ENCODE peak calls at places on chromosomes 3 and 15, in nine cellular contexts. R is tibial nerve; Z is CD8-positive, alpha-beta T cell; C is tibial artery; B is H1; M is mesenchymal stem cell; A is Panc1; V is mammary epithelial cell; S is mucosa of descending colon. D is an unnamed sample.

GRCh38 chr15:81391657-81392056 is 17.6 kb upstream of the TMC3 start:
- DNase-seq in S (no peak), C (no peak), Z (no peak), R (no peak), M (no peak), V (no peak), A (no peak), B (no peak), D (no peak)

GRCh38 chr15:62889734-62890505 is 152.6 kb upstream of the TPM1 start:
- DNase-seq in S (no peak), R (no peak), Z (no peak), M (no peak), A (no peak), C (peak; percentile 76), B (no peak), V (no peak), D (no peak)

GRCh38 chr15:66580643-66581042 is 14.8 kb upstream of the LCTL start:
- DNase-seq in B (no peak), Z (no peak), A (no peak), R (peak; percentile 17), S (no peak), C (peak; percentile 79), V (no peak), M (peak; percentile 36), D (no peak)

GRCh38 chr3:14771593-14772497 is 46.9 kb upstream of the FGD5 start:
- DNase-seq in A (no peak), B (no peak), V (no peak), Z (no peak), R (no peak), S (no peak), C (no peak), M (no peak), D (no peak)

GRCh38 chr15:83278191-83278590 is 6.3 kb downstream of the BNC1 start:
- DNase-seq in R (no peak), A (no peak), V (peak; percentile 81), M (peak; percentile 59), C (no peak), Z (no peak), S (no peak), B (no peak), D (no peak)

GRCh38 chr15:45378913-45379262 is 544 bp upstream of the GATM start:
- DNase-seq in Z (no peak), C (peak; percentile 37), A (no peak), M (no peak), B (no peak), R (no peak), V (no peak), S (no peak), D (no peak)

GRCh38 chr3:181510500-181510899 is 201.2 kb upstream of the SOX2 start:
- DNase-seq in R (no peak), C (no peak), M (no peak), A (no peak), S (no peak), Z (no peak), B (no peak), V (no peak), D (no peak)

GRCh38 chr3:135926664-135927063 is 38.9 kb upstream of the PPP2R3A start:
- DNase-seq in M (no peak), Z (no peak), C (no peak), S (no peak), B (no peak), V (no peak), A (no peak), R (no peak), D (no peak)

GRCh38 chr3:44960387-44961026 is 15.5 kb downstream of the ZDHHC3 start:
- DNase-seq in R (no peak), B (no peak), V (peak; percentile 54), A (no peak), Z (no peak), C (no peak), M (no peak), S (no peak), D (no peak)

GRCh38 chr3:107957506-107957905 is 133.3 kb downstream of the CD47 start:
- DNase-seq in S (no peak), B (no peak), A (no peak), Z (no peak), V (no peak), M (peak; percentile 13), R (no peak), C (no peak), D (no peak)

GRCh38 chr3:168531116-168531515 is 435.4 kb upstream of the GOLIM4 start:
- DNase-seq in A (no peak), V (no peak), B (no peak), C (no peak), Z (no peak), M (no peak), R (no peak), S (no peak), D (no peak)

GRCh38 chr3:14467723-14468620 is 65.6 kb downstream of the SLC6A6 start:
- DNase-seq in R (no peak), B (no peak), Z (peak; percentile 40), A (no peak), S (no peak), M (peak; percentile 48), V (no peak), C (no peak), D (peak; percentile 37)

DNA sequence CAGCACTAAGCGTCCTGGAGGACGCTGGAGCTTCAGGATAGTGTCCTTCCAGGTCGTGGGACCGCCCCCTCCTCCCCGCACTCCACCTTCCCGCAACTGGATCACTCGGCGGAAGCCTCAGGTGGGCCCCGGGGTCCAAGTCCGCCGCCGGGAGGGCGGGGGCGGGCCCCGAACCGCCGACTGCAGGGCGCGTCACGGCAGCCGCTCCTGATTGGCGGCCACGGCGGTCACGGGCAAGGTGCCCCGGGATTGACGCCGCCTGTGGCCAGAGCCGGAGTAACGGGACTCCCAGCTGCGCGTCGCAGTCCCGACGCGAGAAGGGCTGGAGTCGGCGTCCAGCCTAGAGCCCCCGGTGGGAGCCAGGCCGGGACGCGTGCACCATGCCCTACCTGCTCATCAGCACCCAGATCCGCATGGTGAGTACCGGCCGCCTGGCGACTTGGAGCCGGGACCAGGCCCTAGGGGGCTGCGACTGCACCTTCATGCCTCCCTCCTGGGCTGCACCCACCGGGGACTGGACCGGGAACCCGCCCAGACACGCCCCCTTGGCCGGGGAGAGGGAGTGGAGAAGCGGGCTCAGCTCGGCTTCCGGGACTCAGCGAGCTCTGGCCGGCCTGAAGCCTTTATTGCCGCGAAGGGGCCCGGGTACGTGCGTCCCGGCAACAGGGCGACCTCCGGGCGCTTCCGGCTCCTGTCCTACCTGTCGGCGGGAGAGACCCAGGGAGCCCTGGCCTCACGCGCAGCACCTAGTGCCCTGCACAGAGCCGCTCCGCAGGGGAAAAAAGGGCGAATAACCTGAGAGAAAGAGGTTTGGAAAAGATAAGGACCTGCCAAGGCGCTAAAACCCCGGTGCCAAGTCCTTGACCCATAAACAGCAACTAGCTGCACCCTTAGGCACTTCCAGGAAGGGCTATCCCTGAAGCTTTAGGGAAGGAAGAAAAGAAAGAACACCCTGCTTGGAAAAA is at the start of gene GCHFR:
- DNase-seq in S (peak; percentile 91), C (peak; percentile 82), R (peak; percentile 56), M (peak; percentile 85), Z (peak; percentile 57), V (peak; percentile 36), A (no peak), B (no peak), D (no peak)
- H3K36me3 ChIP-seq in S (no peaks in the 10 kb centered on the region), C (no peaks in the 10 kb centered on the region), R (peaks cover 22% of the 10 kb centered on the region), M (peaks cover 5% of the 10 kb centered on the region), Z (no peaks in the 10 kb centered on the region), V (no peaks in the 10 kb centered on the region), A (no peaks in the 10 kb centered on the region), B (no peaks in the 10 kb centered on the region), D (no peaks in the 10 kb centered on the region)

DNA sequence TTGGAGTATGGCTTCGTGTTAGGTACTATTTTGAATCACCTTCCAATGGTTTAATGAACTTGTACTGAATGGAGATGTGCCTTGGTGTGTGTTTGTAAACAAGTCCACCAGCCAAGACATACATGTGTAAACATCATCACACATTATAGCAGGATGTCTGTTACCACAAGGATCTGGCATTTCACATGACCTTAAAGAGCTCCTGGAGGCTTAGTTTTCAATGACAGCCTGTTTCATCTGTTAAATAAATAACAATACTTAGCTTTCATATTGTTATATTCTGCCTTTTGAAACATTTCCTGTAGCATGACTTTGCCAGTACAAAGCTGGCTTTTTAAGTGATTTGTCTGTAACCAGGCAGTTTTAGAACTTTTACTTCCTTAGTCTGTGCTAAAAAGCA is 538.6 kb upstream of the MDFIC2 start:
- DNase-seq in Z (no peak), C (no peak), B (no peak), A (no peak), S (no peak), M (peak; percentile 48), V (no peak), R (no peak), D (no peak)
- H3K4me3 ChIP-seq in Z (no peak overlapping the region), C (no peak overlapping the region), B (no peak overlapping the region), A (no peak overlapping the region), S (no peak overlapping the region), M (no peak overlapping the region), V (no peak overlapping the region), R (no peak overlapping the region), D (no peak overlapping the region)

GRCh38 chr15:64856429-64857145 is 14.9 kb downstream of the PLEKHO2 start:
- DNase-seq in Z (no peak), B (no peak), S (peak; percentile 58), M (peak; percentile 91), A (no peak), V (no peak), R (peak; percentile 57), C (peak; percentile 54), D (peak; percentile 59)

GRCh38 chr15:64855206-64856000 is 13.7 kb downstream of the PLEKHO2 start:
- DNase-seq in C (no peak), S (no peak), R (no peak), V (peak; percentile 20), M (peak; percentile 42), A (no peak), B (no peak), Z (no peak), D (no peak)

GRCh38 chr15:64854526-64854925 is 12.8 kb downstream of the PLEKHO2 start:
- DNase-seq in R (no peak), Z (no peak), M (no peak), C (no peak), B (no peak), S (no peak), V (no peak), A (no peak), D (peak; percentile 36)

GRCh38 chr15:64851503-64851840 is 9.8 kb downstream of the PLEKHO2 start:
- DNase-seq in S (no peak), Z (no peak), R (no peak), C (peak; percentile 70), A (no peak), V (no peak), B (no peak), M (peak; percentile 91), D (no peak)

DNA sequence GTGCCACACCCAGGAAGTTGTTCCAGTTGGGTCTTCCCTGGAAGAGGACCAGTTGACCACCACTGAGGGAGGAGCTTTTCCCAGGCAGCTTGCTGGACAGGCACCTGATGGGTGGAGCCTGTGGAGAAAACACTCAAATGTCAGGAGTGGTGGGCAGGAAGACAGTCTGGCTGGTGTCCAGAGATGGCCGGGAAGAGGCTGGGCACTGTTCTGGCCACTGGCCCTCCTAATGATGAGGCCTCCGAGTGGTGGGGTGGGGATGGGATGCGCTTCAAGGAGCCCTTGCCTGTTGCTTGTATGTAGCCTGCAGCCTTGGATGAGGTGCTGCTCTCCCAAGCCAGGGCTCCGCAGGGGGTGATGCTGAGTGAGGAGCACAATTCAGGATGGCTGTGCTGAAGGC is 12.3 kb downstream of the PLEKHO2 start:
- DNase-seq in M (no peak), R (no peak), Z (no peak), S (no peak), B (no peak), A (no peak), C (no peak), V (no peak), D (no peak)
- H3K4me1 ChIP-seq in M (peaks cover 49% of the 10 kb centered on the region), R (peaks cover 100% of the 10 kb centered on the region), Z (peaks cover 31% of the 10 kb centered on the region), S (peaks cover 26% of the 10 kb centered on the region), B (peaks cover 26% of the 10 kb centered on the region), A (peaks cover 4% of the 10 kb centered on the region), C (peaks cover 64% of the 10 kb centered on the region), V (peaks cover 50% of the 10 kb centered on the region), D (peaks cover 15% of the 10 kb centered on the region)

GRCh38 chr3:47103619-47104018 is 60.3 kb downstream of the SETD2 start:
- DNase-seq in B (no peak), A (no peak), C (no peak), V (no peak), M (no peak), S (no peak), Z (no peak), R (no peak), D (no peak)
- H3K36me3 ChIP-seq in B (peaks cover 23% of the 10 kb centered on the region), A (no peaks in the 10 kb centered on the region), C (peaks cover 35% of the 10 kb centered on the region), V (peaks cover 6% of the 10 kb centered on the region), M (peaks cover 56% of the 10 kb centered on the region), S (peaks cover 3% of the 10 kb centered on the region), Z (peaks cover 17% of the 10 kb centered on the region), R (peaks cover 55% of the 10 kb centered on the region), D (no peaks in the 10 kb centered on the region)